ENCODE peak calls at places on chromosomes 11 and 22, in six cellular contexts. W, I, O, C, B and Y are unnamed samples.

GRCh38 chr11:8717876-8718753 is 35.5 kb downstream of the RPL27A start:
- DNase-seq in W (no peak), I (peak), O (peak), C (peak), B (no peak), Y (no peak)

GRCh38 chr11:86408845-86409244 is 34.2 kb downstream of the CCDC81 start:
- DNase-seq in W (no peak), I (no peak), O (no peak), C (no peak), B (peak), Y (no peak)

GRCh38 chr11:65927904-65928397 is 8.7 kb downstream of the DRAP1 start:
- DNase-seq in W (no peak), I (no peak), O (peak), C (peak), B (no peak), Y (no peak)

GRCh38 chr11:66419825-66420224 is 1.0 kb upstream of the NPAS4 start:
- DNase-seq in W (no peak), I (peak), O (no peak), C (no peak), B (no peak), Y (peak)

GRCh38 chr11:69241075-69241740 is 52.7 kb upstream of the MYEOV start:
- DNase-seq in W (no peak), I (peak), O (no peak), C (no peak), B (no peak), Y (no peak)

GRCh38 chr11:36015806-36016205 is 71.9 kb downstream of the LDLRAD3 start:
- DNase-seq in W (no peak), I (peak), O (peak), C (peak), B (no peak), Y (no peak)

GRCh38 chr11:118152552-118153471 is at the start of gene SCN4B:
- DNase-seq in W (no peak), I (peak), O (peak), C (peak), B (peak), Y (peak)

GRCh38 chr11:4388221-4388620 is 5.3 kb downstream of the TRIM21 start:
- DNase-seq in W (no peak), I (no peak), O (no peak), C (no peak), B (no peak), Y (no peak)

GRCh38 chr11:48094643-48095339 is 114.4 kb downstream of the PTPRJ start:
- DNase-seq in W (no peak), I (no peak), O (no peak), C (no peak), B (no peak), Y (no peak)

GRCh38 chr11:101848262-101848661 is 66.5 kb upstream of the CEP126 start:
- DNase-seq in W (no peak), I (no peak), O (no peak), C (no peak), B (no peak), Y (no peak)

GRCh38 chr22:48748860-48749554 is 1078.7 kb downstream of the BRD1 start:
- DNase-seq in W (no peak), I (peak), O (peak), C (no peak), B (no peak), Y (peak)

GRCh38 chr22:45975266-45976161 is 1.4 kb downstream of the WNT7B start:
- DNase-seq in W (no peak), I (no peak), O (no peak), C (no peak), B (no peak), Y (peak)

GRCh38 chr11:57779275-57779674 is 17.7 kb downstream of the CTNND1 start:
- DNase-seq in W (no peak), I (peak), O (peak), C (peak), B (peak), Y (no peak)

GRCh38 chr22:19977296-19978243 is 36.0 kb upstream of the TXNRD2 start:
- DNase-seq in W (no peak), I (no peak), O (no peak), C (no peak), B (no peak), Y (peak)

GRCh38 chr11:11450744-11451362 is 97.8 kb upstream of the CSNK2A3 start:
- DNase-seq in W (no peak), I (no peak), O (no peak), C (no peak), B (no peak), Y (no peak)

GRCh38 chr11:11449327-11449726 is 96.3 kb upstream of the CSNK2A3 start:
- DNase-seq in W (no peak), I (no peak), O (no peak), C (no peak), B (no peak), Y (no peak)

GRCh38 chr11:11448626-11449025 is 95.6 kb upstream of the CSNK2A3 start:
- DNase-seq in W (no peak), I (no peak), O (no peak), C (no peak), B (no peak), Y (peak)

GRCh38 chr11:11454671-11455223 is 101.7 kb upstream of the CSNK2A3 start:
- DNase-seq in W (no peak), I (no peak), O (no peak), C (no peak), B (no peak), Y (no peak)

GRCh38 chr11:11451501-11452005 is 98.5 kb upstream of the CSNK2A3 start:
- DNase-seq in W (no peak), I (no peak), O (no peak), C (peak), B (peak), Y (no peak)
- TF ChIP-seq CTCF in W (no peak), I (no peak), O (no peak), C (no peak), B (no peak), Y (no peak)

GRCh38 chr22:47654922-47655451 is 892.5 kb downstream of the TBC1D22A start:
- DNase-seq in W (no peak), I (no peak), O (no peak), C (no peak), B (no peak), Y (no peak)
- TF ChIP-seq POLR2A in W (no peak), I (no peak), O (no peak), C (no peak), B (no peak), Y (no peak)

DNA sequence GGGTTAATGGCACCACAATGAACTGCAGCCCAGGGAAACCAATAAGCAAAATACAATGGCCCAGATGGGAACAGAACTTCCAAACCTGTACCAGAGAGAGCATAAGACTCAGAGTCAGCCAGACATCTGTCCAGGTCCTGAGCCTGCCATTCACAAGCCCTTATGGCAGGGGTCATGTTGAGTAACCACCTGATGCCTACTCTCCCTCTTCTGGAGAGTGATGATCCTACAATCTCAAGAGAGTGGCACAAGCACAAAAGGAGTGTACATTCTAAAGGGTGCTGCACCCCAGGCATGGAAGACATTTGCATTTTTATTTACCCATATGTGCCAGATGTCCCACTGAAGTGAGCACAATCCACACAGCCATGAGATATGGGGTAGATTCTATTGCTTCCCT is 10.6 kb downstream of the TENM4 start:
- DNase-seq in W (no peak), I (no peak), O (no peak), C (no peak), B (no peak), Y (no peak)
- TF ChIP-seq CTCF in W (no peak), I (no peak), O (no peak), C (no peak), B (no peak), Y (no peak)

GRCh38 chr11:70398834-70399680 is 728 bp downstream of the CTTN start:
- DNase-seq in W (peak), I (peak), O (peak), C (peak), B (no peak), Y (no peak)
- TF ChIP-seq POLR2A in W (no peak), I (no peak), O (no peak), C (no peak), B (no peak), Y (no peak)